ENCODE peak calls at places on chromosomes 6 and 20, in ten cellular contexts. One of them, this sample, is unnamed. For H3K9me3 and H3K4me1, the result is how much of the 10 kb centered on the place peaks cover.

GRCh38 chr6:5851261-5851757 is 155.4 kb downstream of the NRN1 start:
- DNase-seq in endothelial cell of umbilical vein: peak
- DNase-seq in PC-3: no peak
- DNase-seq in esophagus squamous epithelium: no peak
- DNase-seq in uterus: no peak
- DNase-seq in prostate gland: peak
- DNase-seq in right cardiac atrium: peak
- DNase-seq in upper lobe of right lung: peak
- DNase-seq in cardiac muscle cell: peak
- DNase-seq in ascending aorta: no peak
- DNase-seq in this sample: peak

GRCh38 chr6:139336488-139336887 is 38.0 kb downstream of the CITED2 start:
- DNase-seq in endothelial cell of umbilical vein: no peak
- DNase-seq in PC-3: no peak
- DNase-seq in esophagus squamous epithelium: no peak
- DNase-seq in uterus: peak
- DNase-seq in prostate gland: peak
- DNase-seq in right cardiac atrium: peak
- DNase-seq in upper lobe of right lung: no peak
- DNase-seq in cardiac muscle cell: no peak
- DNase-seq in ascending aorta: no peak
- DNase-seq in this sample: peak

GRCh38 chr6:43723737-43724295 is 36.2 kb upstream of the MRPS18A start:
- DNase-seq in endothelial cell of umbilical vein: peak
- DNase-seq in PC-3: peak
- DNase-seq in esophagus squamous epithelium: no peak
- DNase-seq in uterus: peak
- DNase-seq in prostate gland: peak
- DNase-seq in right cardiac atrium: peak
- DNase-seq in upper lobe of right lung: peak
- DNase-seq in cardiac muscle cell: peak
- DNase-seq in ascending aorta: no peak
- DNase-seq in this sample: peak

GRCh38 chr20:56566621-56567020 is 33.6 kb downstream of the FAM209B start:
- DNase-seq in endothelial cell of umbilical vein: no peak
- DNase-seq in PC-3: peak
- DNase-seq in esophagus squamous epithelium: no peak
- DNase-seq in uterus: no peak
- DNase-seq in prostate gland: no peak
- DNase-seq in right cardiac atrium: no peak
- DNase-seq in upper lobe of right lung: no peak
- DNase-seq in cardiac muscle cell: peak
- DNase-seq in ascending aorta: no peak
- DNase-seq in this sample: no peak

GRCh38 chr6:16684896-16685554 is 76.2 kb downstream of the ATXN1 start:
- DNase-seq in endothelial cell of umbilical vein: no peak
- DNase-seq in PC-3: peak
- DNase-seq in esophagus squamous epithelium: no peak
- DNase-seq in uterus: no peak
- DNase-seq in prostate gland: no peak
- DNase-seq in right cardiac atrium: no peak
- DNase-seq in upper lobe of right lung: no peak
- DNase-seq in cardiac muscle cell: no peak
- DNase-seq in ascending aorta: no peak
- DNase-seq in this sample: no peak

GRCh38 chr6:43821101-43821886 is 51.3 kb downstream of the VEGFA start:
- DNase-seq in endothelial cell of umbilical vein: no peak
- DNase-seq in PC-3: no peak
- DNase-seq in esophagus squamous epithelium: no peak
- DNase-seq in uterus: no peak
- DNase-seq in prostate gland: no peak
- DNase-seq in right cardiac atrium: no peak
- DNase-seq in upper lobe of right lung: no peak
- DNase-seq in cardiac muscle cell: no peak
- DNase-seq in ascending aorta: no peak
- DNase-seq in this sample: no peak

GRCh38 chr6:79071547-79071946 is 6.5 kb downstream of the PHIP start:
- DNase-seq in endothelial cell of umbilical vein: no peak
- DNase-seq in PC-3: no peak
- DNase-seq in esophagus squamous epithelium: no peak
- DNase-seq in uterus: no peak
- DNase-seq in prostate gland: no peak
- DNase-seq in right cardiac atrium: no peak
- DNase-seq in upper lobe of right lung: no peak
- DNase-seq in cardiac muscle cell: no peak
- DNase-seq in ascending aorta: no peak
- DNase-seq in this sample: no peak

GRCh38 chr6:54010340-54011276 is 100.6 kb upstream of the MLIP start:
- DNase-seq in endothelial cell of umbilical vein: no peak
- DNase-seq in PC-3: peak
- DNase-seq in esophagus squamous epithelium: no peak
- DNase-seq in uterus: no peak
- DNase-seq in prostate gland: no peak
- DNase-seq in right cardiac atrium: peak
- DNase-seq in upper lobe of right lung: no peak
- DNase-seq in cardiac muscle cell: peak
- DNase-seq in ascending aorta: no peak
- DNase-seq in this sample: no peak

GRCh38 chr6:155013457-155013876 is 18.4 kb downstream of the TIAM2 start:
- DNase-seq in endothelial cell of umbilical vein: peak
- DNase-seq in PC-3: no peak
- DNase-seq in esophagus squamous epithelium: no peak
- DNase-seq in uterus: no peak
- DNase-seq in prostate gland: no peak
- DNase-seq in right cardiac atrium: no peak
- DNase-seq in upper lobe of right lung: no peak
- DNase-seq in cardiac muscle cell: no peak
- DNase-seq in ascending aorta: peak
- DNase-seq in this sample: no peak

GRCh38 chr6:35311390-35312075 is 13.9 kb downstream of the DEF6 start:
- DNase-seq in endothelial cell of umbilical vein: no peak
- DNase-seq in PC-3: no peak
- DNase-seq in esophagus squamous epithelium: no peak
- DNase-seq in uterus: no peak
- DNase-seq in prostate gland: no peak
- DNase-seq in right cardiac atrium: no peak
- DNase-seq in upper lobe of right lung: no peak
- DNase-seq in cardiac muscle cell: no peak
- DNase-seq in ascending aorta: no peak
- DNase-seq in this sample: no peak

GRCh38 chr6:109449789-109450673 is 5.5 kb downstream of the MICAL1 start:
- DNase-seq in endothelial cell of umbilical vein: no peak
- DNase-seq in PC-3: no peak
- DNase-seq in esophagus squamous epithelium: no peak
- DNase-seq in uterus: no peak
- DNase-seq in prostate gland: no peak
- DNase-seq in right cardiac atrium: no peak
- DNase-seq in upper lobe of right lung: no peak
- DNase-seq in cardiac muscle cell: no peak
- DNase-seq in ascending aorta: no peak
- DNase-seq in this sample: no peak

GRCh38 chr6:29976588-29977424 is 34.5 kb downstream of the HLA-A start:
- DNase-seq in endothelial cell of umbilical vein: peak
- DNase-seq in PC-3: peak
- DNase-seq in esophagus squamous epithelium: no peak
- DNase-seq in uterus: peak
- DNase-seq in prostate gland: peak
- DNase-seq in right cardiac atrium: peak
- DNase-seq in upper lobe of right lung: peak
- DNase-seq in cardiac muscle cell: peak
- DNase-seq in ascending aorta: peak
- DNase-seq in this sample: peak

GRCh38 chr6:128641701-128642100 is 121.3 kb upstream of the PTPRK start:
- DNase-seq in endothelial cell of umbilical vein: no peak
- DNase-seq in PC-3: no peak
- DNase-seq in esophagus squamous epithelium: no peak
- DNase-seq in uterus: no peak
- DNase-seq in prostate gland: no peak
- DNase-seq in right cardiac atrium: no peak
- DNase-seq in upper lobe of right lung: no peak
- DNase-seq in cardiac muscle cell: no peak
- DNase-seq in ascending aorta: no peak
- DNase-seq in this sample: no peak

GRCh38 chr6:20877008-20877937 is 343.0 kb downstream of the CDKAL1 start:
- DNase-seq in endothelial cell of umbilical vein: peak
- DNase-seq in PC-3: peak
- DNase-seq in esophagus squamous epithelium: peak
- DNase-seq in uterus: peak
- DNase-seq in prostate gland: no peak
- DNase-seq in right cardiac atrium: no peak
- DNase-seq in upper lobe of right lung: peak
- DNase-seq in cardiac muscle cell: no peak
- DNase-seq in ascending aorta: peak
- DNase-seq in this sample: peak

GRCh38 chr20:61534346-61534745 is 282.3 kb downstream of the CDH4 start:
- DNase-seq in endothelial cell of umbilical vein: no peak
- DNase-seq in PC-3: no peak
- DNase-seq in esophagus squamous epithelium: no peak
- DNase-seq in uterus: no peak
- DNase-seq in prostate gland: no peak
- DNase-seq in right cardiac atrium: no peak
- DNase-seq in upper lobe of right lung: no peak
- DNase-seq in cardiac muscle cell: no peak
- DNase-seq in ascending aorta: no peak
- DNase-seq in this sample: no peak

GRCh38 chr6:26272171-26272631 is 92.8 kb upstream of the BTN3A2 start:
- DNase-seq in endothelial cell of umbilical vein: no peak
- DNase-seq in PC-3: no peak
- DNase-seq in esophagus squamous epithelium: no peak
- DNase-seq in uterus: peak
- DNase-seq in prostate gland: no peak
- DNase-seq in right cardiac atrium: peak
- DNase-seq in upper lobe of right lung: peak
- DNase-seq in cardiac muscle cell: peak
- DNase-seq in ascending aorta: peak
- DNase-seq in this sample: peak

GRCh38 chr6:144434308-144434990 is 149.3 kb downstream of the UTRN start:
- DNase-seq in endothelial cell of umbilical vein: peak
- DNase-seq in PC-3: peak
- DNase-seq in esophagus squamous epithelium: no peak
- DNase-seq in uterus: no peak
- DNase-seq in prostate gland: no peak
- DNase-seq in right cardiac atrium: no peak
- DNase-seq in upper lobe of right lung: no peak
- DNase-seq in cardiac muscle cell: no peak
- DNase-seq in ascending aorta: no peak
- DNase-seq in this sample: no peak

GRCh38 chr6:127404133-127404532 is 55.1 kb downstream of the KIAA0408 start:
- DNase-seq in endothelial cell of umbilical vein: no peak
- DNase-seq in PC-3: no peak
- DNase-seq in esophagus squamous epithelium: no peak
- DNase-seq in uterus: no peak
- DNase-seq in prostate gland: no peak
- DNase-seq in right cardiac atrium: no peak
- DNase-seq in upper lobe of right lung: no peak
- DNase-seq in cardiac muscle cell: no peak
- DNase-seq in ascending aorta: no peak
- DNase-seq in this sample: no peak

GRCh38 chr20:59137532-59137931 is 26.1 kb upstream of the ZNF831 start:
- DNase-seq in endothelial cell of umbilical vein: no peak
- DNase-seq in PC-3: no peak
- DNase-seq in esophagus squamous epithelium: no peak
- DNase-seq in uterus: no peak
- DNase-seq in prostate gland: peak
- DNase-seq in right cardiac atrium: no peak
- DNase-seq in upper lobe of right lung: no peak
- DNase-seq in cardiac muscle cell: no peak
- DNase-seq in ascending aorta: no peak
- DNase-seq in this sample: no peak
- H3K9me3 ChIP-seq in endothelial cell of umbilical vein: under half
- H3K9me3 ChIP-seq in PC-3: under half
- H3K9me3 ChIP-seq in esophagus squamous epithelium: under half
- H3K9me3 ChIP-seq in uterus: under half
- H3K9me3 ChIP-seq in prostate gland: under half
- H3K9me3 ChIP-seq in right cardiac atrium: under half
- H3K9me3 ChIP-seq in upper lobe of right lung: under half
- H3K9me3 ChIP-seq in cardiac muscle cell: under half
- H3K9me3 ChIP-seq in ascending aorta: under half
- H3K9me3 ChIP-seq in this sample: under half

GRCh38 chr20:37315293-37316110 is 26.0 kb downstream of the MANBAL start:
- DNase-seq in endothelial cell of umbilical vein: no peak
- DNase-seq in PC-3: no peak
- DNase-seq in esophagus squamous epithelium: no peak
- DNase-seq in uterus: peak
- DNase-seq in prostate gland: no peak
- DNase-seq in right cardiac atrium: peak
- DNase-seq in upper lobe of right lung: no peak
- DNase-seq in cardiac muscle cell: peak
- DNase-seq in ascending aorta: peak
- DNase-seq in this sample: no peak
- H3K4me1 ChIP-seq in endothelial cell of umbilical vein: under half
- H3K4me1 ChIP-seq in PC-3: under half
- H3K4me1 ChIP-seq in esophagus squamous epithelium: half or more
- H3K4me1 ChIP-seq in uterus: under half
- H3K4me1 ChIP-seq in prostate gland: under half
- H3K4me1 ChIP-seq in right cardiac atrium: under half
- H3K4me1 ChIP-seq in upper lobe of right lung: under half
- H3K4me1 ChIP-seq in cardiac muscle cell: under half
- H3K4me1 ChIP-seq in ascending aorta: under half
- H3K4me1 ChIP-seq in this sample: under half

GRCh38 chr20:6613280-6613861 is 154.1 kb upstream of the BMP2 start:
- DNase-seq in endothelial cell of umbilical vein: no peak
- DNase-seq in PC-3: peak
- DNase-seq in esophagus squamous epithelium: no peak
- DNase-seq in uterus: no peak
- DNase-seq in prostate gland: no peak
- DNase-seq in right cardiac atrium: no peak
- DNase-seq in upper lobe of right lung: no peak
- DNase-seq in cardiac muscle cell: no peak
- DNase-seq in ascending aorta: no peak
- DNase-seq in this sample: no peak
- H3K4me3 ChIP-seq in endothelial cell of umbilical vein: no peak
- H3K4me3 ChIP-seq in PC-3: no peak
- H3K4me3 ChIP-seq in esophagus squamous epithelium: no peak
- H3K4me3 ChIP-seq in uterus: no peak
- H3K4me3 ChIP-seq in prostate gland: no peak
- H3K4me3 ChIP-seq in right cardiac atrium: no peak
- H3K4me3 ChIP-seq in upper lobe of right lung: no peak
- H3K4me3 ChIP-seq in cardiac muscle cell: no peak
- H3K4me3 ChIP-seq in ascending aorta: no peak
- H3K4me3 ChIP-seq in this sample: no peak

DNA sequence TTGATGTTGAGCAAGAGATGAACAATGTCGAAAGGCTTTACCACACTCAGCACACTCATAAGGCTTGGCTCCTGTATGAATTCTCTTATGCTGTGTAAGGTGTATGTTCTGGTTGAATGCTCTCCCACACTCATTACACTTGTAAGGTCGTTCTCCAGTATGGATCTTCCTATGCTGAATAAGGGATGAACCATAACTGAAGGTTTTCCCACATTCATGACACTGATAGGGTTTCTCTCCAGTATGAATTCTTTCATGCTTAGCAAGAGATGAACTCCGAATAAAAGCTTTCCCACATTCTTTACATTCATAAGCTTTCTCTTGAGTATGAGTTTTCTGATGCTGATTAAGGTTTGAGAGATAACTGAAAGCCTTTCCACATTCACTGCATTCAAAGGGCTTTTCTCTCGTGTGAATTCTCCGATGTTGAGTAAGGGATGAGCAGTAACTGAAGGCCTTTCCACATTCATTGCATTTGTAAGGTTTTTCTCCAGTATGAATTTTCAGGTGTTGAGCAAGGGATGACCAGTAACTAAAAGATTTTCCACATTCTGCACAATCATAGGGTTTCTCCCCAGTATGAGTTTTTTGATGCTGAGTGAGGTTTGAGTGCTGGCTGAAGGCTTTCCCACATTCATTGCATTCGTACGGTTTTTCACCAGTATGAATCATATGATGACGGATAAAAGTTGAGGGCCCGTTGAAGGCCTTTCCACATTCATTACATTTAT is 21.1 kb downstream of the ZNF184 start:
- DNase-seq in endothelial cell of umbilical vein: no peak
- DNase-seq in PC-3: no peak
- DNase-seq in esophagus squamous epithelium: no peak
- DNase-seq in uterus: no peak
- DNase-seq in prostate gland: no peak
- DNase-seq in right cardiac atrium: no peak
- DNase-seq in upper lobe of right lung: no peak
- DNase-seq in cardiac muscle cell: no peak
- DNase-seq in ascending aorta: no peak
- DNase-seq in this sample: no peak
- H3K9me3 ChIP-seq in endothelial cell of umbilical vein: under half
- H3K9me3 ChIP-seq in PC-3: half or more
- H3K9me3 ChIP-seq in esophagus squamous epithelium: half or more
- H3K9me3 ChIP-seq in uterus: under half
- H3K9me3 ChIP-seq in prostate gland: under half
- H3K9me3 ChIP-seq in right cardiac atrium: under half
- H3K9me3 ChIP-seq in upper lobe of right lung: half or more
- H3K9me3 ChIP-seq in cardiac muscle cell: under half
- H3K9me3 ChIP-seq in ascending aorta: half or more
- H3K9me3 ChIP-seq in this sample: under half

This sample was measured in pancreas.